ENCODE peak calls at places on chromosomes 12 and 14, in eight cellular contexts. R is NCI-H774; M is stimulated activated CD4-positive, alpha-beta T cell treated with anti-CD3 and anti-CD28 coated beads, Interleukin-1b, Interleukin-23, amount 100 ng/mL, for 4 hours; Z is GM12865; L is stimulated activated CD8-positive, alpha-beta memory T cell treated with anti-CD3 and anti-CD28 coated beads, Interleukin-2, amount 100 ng/mL, for 1 hour; E is fibroblast of villous mesenchyme; H is astrocyte; N is endothelial cell. X is an unnamed sample.

GRCh38 chr14:67221248-67221981 is 19.8 kb upstream of the PALS1 start:
- DNase-seq in R (no peak), L (no peak), H (peak; percentile 94), E (peak; percentile 45), Z (no peak), M (no peak), N (no peak), X (no peak)

GRCh38 chr14:20631023-20631820 is 10.3 kb downstream of the OR6S1 start:
- DNase-seq in R (peak; percentile 40), H (no peak), Z (peak; percentile 72), L (no peak), N (peak; percentile 66), E (peak; percentile 63), M (peak; percentile 55), X (no peak)

GRCh38 chr14:54209501-54210231 is 187.1 kb upstream of the CDKN3 start:
- DNase-seq in M (no peak), N (no peak), R (no peak), Z (no peak), E (peak; percentile 38), L (no peak), H (peak; percentile 83), X (no peak)

GRCh38 chr14:32524609-32525391 is 195.7 kb downstream of the AKAP6 start:
- DNase-seq in Z (no peak), E (peak; percentile 32), M (no peak), H (no peak), L (no peak), N (no peak), R (no peak), X (no peak)

GRCh38 chr12:503111-503761 is 43.5 kb downstream of the B4GALNT3 start:
- DNase-seq in Z (no peak), N (no peak), R (no peak), H (no peak), M (no peak), L (no peak), E (peak; percentile 15), X (peak; percentile 39)

GRCh38 chr12:116529048-116529447 is 30.1 kb upstream of the MAP1LC3B2 start:
- DNase-seq in Z (no peak), E (peak; percentile 90), L (no peak), M (no peak), H (peak; percentile 91), N (no peak), R (no peak), X (no peak)

GRCh38 chr12:132651444-132652100 is 33.0 kb downstream of the P2RX2 start:
- DNase-seq in R (no peak), Z (no peak), L (no peak), N (no peak), E (no peak), M (no peak), H (no peak), X (no peak)

GRCh38 chr12:93668919-93669418 is 8.2 kb upstream of the CRADD start:
- DNase-seq in E (no peak), L (no peak), N (no peak), Z (peak; percentile 13), M (no peak), R (no peak), H (no peak), X (no peak)

GRCh38 chr14:59428581-59429012 is 36.6 kb downstream of the GPR135 start:
- DNase-seq in R (no peak), Z (no peak), L (no peak), M (no peak), E (peak; percentile 82), N (no peak), H (peak; percentile 60), X (no peak)

GRCh38 chr12:38149395-38150073 is 167.0 kb upstream of the ALG10B start:
- DNase-seq in R (no peak), N (no peak), M (no peak), L (no peak), E (no peak), H (no peak), Z (no peak), X (no peak)

GRCh38 chr12:124740691-124741137 is 123.0 kb downstream of the SCARB1 start:
- DNase-seq in L (no peak), E (peak; percentile 51), M (no peak), R (no peak), Z (peak; percentile 21), N (no peak), H (peak; percentile 64), X (no peak)

GRCh38 chr12:7935464-7935772 is 569 bp downstream of the SLC2A3 start:
- DNase-seq in Z (peak; percentile 25), N (no peak), M (no peak), H (no peak), L (no peak), E (no peak), R (no peak), X (no peak)

GRCh38 chr14:101022121-101022520 is 118.6 kb upstream of the RTL1 start:
- DNase-seq in E (peak; percentile 20), L (no peak), H (no peak), R (no peak), M (no peak), Z (no peak), N (no peak), X (no peak)

GRCh38 chr12:14260011-14260993 is 105.2 kb upstream of the ATF7IP start:
- DNase-seq in M (no peak), L (no peak), E (peak; percentile 92), Z (no peak), R (peak; percentile 68), N (peak; percentile 87), H (peak; percentile 96), X (peak; percentile 25)

GRCh38 chr12:56931474-56931978 is 2.7 kb downstream of the SDR9C7 start:
- DNase-seq in Z (peak; percentile 74), R (no peak), L (no peak), E (peak; percentile 85), M (no peak), H (peak; percentile 33), N (no peak), X (no peak)

GRCh38 chr14:25233613-25234012 is 183.7 kb upstream of the STXBP6 start:
- DNase-seq in M (no peak), E (no peak), L (no peak), R (no peak), N (no peak), H (no peak), Z (no peak), X (no peak)

GRCh38 chr14:89205137-89205740 is 211.8 kb downstream of the FOXN3 start:
- DNase-seq in N (no peak), Z (no peak), L (no peak), H (no peak), M (no peak), R (no peak), E (no peak), X (no peak)

GRCh38 chr12:115872919-115873357 is 404.6 kb downstream of the MED13L start:
- DNase-seq in E (no peak), Z (peak; percentile 2), H (no peak), L (no peak), M (no peak), N (no peak), R (peak; percentile 94), X (peak; percentile 97)

GRCh38 chr12:120260607-120261006 is 4.9 kb downstream of the PXN start:
- DNase-seq in R (no peak), H (no peak), L (no peak), E (no peak), N (no peak), Z (no peak), M (no peak), X (no peak)

GRCh38 chr12:87305481-87305880 is 723.7 kb downstream of the C12orf50 start:
- DNase-seq in R (no peak), H (peak; percentile 39), N (no peak), Z (no peak), L (no peak), E (no peak), M (no peak), X (no peak)

GRCh38 chr12:124687695-124688301 is 120.4 kb upstream of the NCOR2 start:
- DNase-seq in H (no peak), Z (no peak), E (peak; percentile 41), R (no peak), L (no peak), N (no peak), M (peak; percentile 6), X (no peak)

GRCh38 chr12:124278389-124279101 is 16.3 kb upstream of the RFLNA start:
- DNase-seq in M (no peak), H (no peak), Z (no peak), R (no peak), E (peak; percentile 68), L (no peak), N (no peak), X (peak; percentile 55)

GRCh38 chr12:98885778-98886177 is 240.7 kb downstream of the APAF1 start:
- DNase-seq in Z (no peak), E (no peak), N (no peak), R (no peak), M (no peak), L (no peak), H (no peak), X (no peak)

GRCh38 chr12:63822352-63822751 is 22.1 kb upstream of the SRGAP1 start:
- DNase-seq in E (peak; percentile 62), R (no peak), N (no peak), M (no peak), L (no peak), Z (no peak), H (peak; percentile 48), X (no peak)

X was measured in NCI-H510A.